ENCODE peak calls at places on chromosomes 4 and X, in ten cellular contexts. Q, W, J, N, V, Z, L, Y, H and G are unnamed samples.

GRCh38 chr4:101818362-101818761 is 27.8 kb downstream of the BANK1 start:
- DNase-seq in Q (peak), L (no peak), J (no peak), Z (peak), Y (no peak), W (no peak), H (no peak), V (no peak), N (peak), G (no peak)

GRCh38 chr4:14404730-14405129 is 597.6 kb upstream of the CPEB2 start:
- DNase-seq in N (no peak), Y (no peak), W (no peak), Q (no peak), J (no peak), L (no peak), H (no peak), V (no peak), Z (no peak), G (no peak)

GRCh38 chr4:108779958-108780357 is 17.1 kb upstream of the ETNPPL start:
- DNase-seq in W (no peak), Y (no peak), Z (no peak), Q (no peak), H (no peak), J (no peak), V (no peak), L (no peak), N (no peak), G (no peak)

GRCh38 chrX:83469551-83469950 is 38.5 kb upstream of the POU3F4 start:
- DNase-seq in L (no peak), Z (peak), Y (no peak), J (no peak), Q (peak), V (no peak), N (peak), W (no peak), H (no peak), G (no peak)

GRCh38 chr4:98446499-98447375 is 185.6 kb downstream of the RAP1GDS1 start:
- DNase-seq in V (peak), W (peak), N (peak), H (no peak), Z (peak), Q (peak), J (no peak), Y (no peak), L (no peak), G (no peak)

GRCh38 chrX:14616301-14616700 is 87.0 kb downstream of the GLRA2 start:
- DNase-seq in L (no peak), H (no peak), Z (no peak), W (no peak), N (peak), V (no peak), Q (no peak), Y (no peak), J (no peak), G (no peak)

GRCh38 chr4:7698586-7698985 is 241.1 kb downstream of the AFAP1 start:
- DNase-seq in Z (no peak), J (no peak), V (no peak), W (no peak), Y (peak), L (peak), Q (no peak), N (peak), H (no peak), G (no peak)

GRCh38 chrX:12991575-12991974 is 16.7 kb downstream of the TMSB4X start:
- DNase-seq in N (no peak), J (no peak), Y (no peak), Q (no peak), W (no peak), L (no peak), H (no peak), Z (no peak), V (no peak), G (no peak)

GRCh38 chr4:24659241-24659961 is 75.0 kb upstream of the DHX15 start:
- DNase-seq in L (no peak), N (no peak), Y (no peak), V (no peak), W (no peak), H (no peak), Q (no peak), J (no peak), Z (no peak), G (no peak)

GRCh38 chrX:18574591-18574990 is 97.3 kb downstream of the RS1 start:
- DNase-seq in H (no peak), Z (peak), V (no peak), Y (no peak), Q (peak), N (peak), L (peak), J (no peak), W (no peak), G (peak)

GRCh38 chr4:8392591-8393190 is 47.8 kb downstream of the ACOX3 start:
- DNase-seq in H (no peak), Y (no peak), L (no peak), Q (no peak), V (no peak), N (peak), W (no peak), J (no peak), Z (peak), G (no peak)

GRCh38 chrX:118657413-118657812 is 70.0 kb upstream of the IL13RA1 start:
- DNase-seq in V (no peak), J (no peak), Z (no peak), W (no peak), Q (no peak), L (no peak), Y (no peak), H (no peak), N (no peak), G (no peak)

GRCh38 chr4:90159193-90159592 is 32.0 kb downstream of the CCSER1 start:
- DNase-seq in Q (peak), V (no peak), Z (no peak), H (no peak), L (no peak), W (no peak), Y (no peak), N (no peak), J (no peak), G (no peak)

GRCh38 chr4:122481766-122482405 is 25.4 kb upstream of the IL2 start:
- DNase-seq in W (no peak), Q (peak), Y (no peak), V (no peak), H (no peak), J (no peak), L (no peak), N (no peak), Z (peak), G (no peak)

GRCh38 chrX:48090123-48090522 is 18.7 kb upstream of the ZNF630 start:
- DNase-seq in N (no peak), Q (peak), W (no peak), Y (no peak), V (no peak), L (no peak), H (no peak), Z (peak), J (no peak), G (no peak)

GRCh38 chr4:146347822-146348221 is 133.5 kb downstream of the REELD1 start:
- DNase-seq in Q (no peak), N (no peak), V (no peak), L (no peak), W (no peak), J (no peak), H (no peak), Y (no peak), Z (no peak), G (no peak)

GRCh38 chrX:130786030-130786429 is 117.0 kb downstream of the ENOX2 start:
- DNase-seq in Y (no peak), W (no peak), J (no peak), Q (no peak), Z (no peak), L (no peak), H (no peak), N (no peak), V (no peak), G (no peak)

GRCh38 chr4:111991797-111992196 is 153.5 kb upstream of the FAM241A start:
- DNase-seq in H (no peak), W (no peak), J (no peak), Q (peak), L (peak), V (no peak), Y (no peak), Z (peak), N (peak), G (no peak)